ENCODE peak calls at places on chromosomes 16 and 17, in ten cellular contexts. One of them, this sample, is unnamed.

GRCh38 chr16:56981729-56982271 is 7.6 kb upstream of the NLRC5 start:
- DNase-seq in AG10803: no peak
- DNase-seq in colonic mucosa: no peak
- DNase-seq in left lung: no peak
- DNase-seq in fibroblast of lung: no peak
- DNase-seq in PC-9: no peak
- DNase-seq in fibroblast of pulmonary artery: no peak
- DNase-seq in IMR-90: no peak
- DNase-seq in BE2C: no peak
- DNase-seq in lower leg skin: no peak
- DNase-seq in this sample: no peak

GRCh38 chr17:16439303-16439791 is 24.0 kb downstream of the TRPV2 start:
- DNase-seq in AG10803: peak
- DNase-seq in colonic mucosa: peak
- DNase-seq in left lung: no peak
- DNase-seq in fibroblast of lung: peak
- DNase-seq in PC-9: no peak
- DNase-seq in fibroblast of pulmonary artery: peak
- DNase-seq in IMR-90: no peak
- DNase-seq in BE2C: no peak
- DNase-seq in lower leg skin: no peak
- DNase-seq in this sample: no peak

GRCh38 chr16:58198022-58198683 is at the start of gene CSNK2A2:
- DNase-seq in AG10803: peak
- DNase-seq in colonic mucosa: peak
- DNase-seq in left lung: peak
- DNase-seq in fibroblast of lung: peak
- DNase-seq in PC-9: peak
- DNase-seq in fibroblast of pulmonary artery: peak
- DNase-seq in IMR-90: peak
- DNase-seq in BE2C: peak
- DNase-seq in lower leg skin: peak
- DNase-seq in this sample: no peak

GRCh38 chr16:71345031-71345430 is 13.5 kb upstream of the CALB2 start:
- DNase-seq in AG10803: no peak
- DNase-seq in colonic mucosa: no peak
- DNase-seq in left lung: no peak
- DNase-seq in fibroblast of lung: no peak
- DNase-seq in PC-9: no peak
- DNase-seq in fibroblast of pulmonary artery: no peak
- DNase-seq in IMR-90: no peak
- DNase-seq in BE2C: no peak
- DNase-seq in lower leg skin: no peak
- DNase-seq in this sample: no peak

GRCh38 chr17:49031965-49032928 is 35.1 kb downstream of the IGF2BP1 start:
- DNase-seq in AG10803: peak
- DNase-seq in colonic mucosa: peak
- DNase-seq in left lung: no peak
- DNase-seq in fibroblast of lung: peak
- DNase-seq in PC-9: peak
- DNase-seq in fibroblast of pulmonary artery: peak
- DNase-seq in IMR-90: peak
- DNase-seq in BE2C: peak
- DNase-seq in lower leg skin: no peak
- DNase-seq in this sample: peak

GRCh38 chr17:13030459-13031305 is 12.9 kb upstream of the ELAC2 start:
- DNase-seq in AG10803: peak
- DNase-seq in colonic mucosa: peak
- DNase-seq in left lung: no peak
- DNase-seq in fibroblast of lung: peak
- DNase-seq in PC-9: no peak
- DNase-seq in fibroblast of pulmonary artery: peak
- DNase-seq in IMR-90: peak
- DNase-seq in BE2C: peak
- DNase-seq in lower leg skin: no peak
- DNase-seq in this sample: peak

GRCh38 chr17:77317091-77317519 is 176.3 kb downstream of the SEC14L1 start:
- DNase-seq in AG10803: no peak
- DNase-seq in colonic mucosa: no peak
- DNase-seq in left lung: peak
- DNase-seq in fibroblast of lung: peak
- DNase-seq in PC-9: no peak
- DNase-seq in fibroblast of pulmonary artery: no peak
- DNase-seq in IMR-90: no peak
- DNase-seq in BE2C: no peak
- DNase-seq in lower leg skin: no peak
- DNase-seq in this sample: no peak

GRCh38 chr16:27428035-27428785 is 26.2 kb downstream of the IL21R start:
- DNase-seq in AG10803: no peak
- DNase-seq in colonic mucosa: peak
- DNase-seq in left lung: no peak
- DNase-seq in fibroblast of lung: no peak
- DNase-seq in PC-9: no peak
- DNase-seq in fibroblast of pulmonary artery: no peak
- DNase-seq in IMR-90: no peak
- DNase-seq in BE2C: no peak
- DNase-seq in lower leg skin: peak
- DNase-seq in this sample: no peak

GRCh38 chr16:20383106-20384029 is 21.2 kb downstream of the PDILT start:
- DNase-seq in AG10803: peak
- DNase-seq in colonic mucosa: peak
- DNase-seq in left lung: no peak
- DNase-seq in fibroblast of lung: peak
- DNase-seq in PC-9: peak
- DNase-seq in fibroblast of pulmonary artery: peak
- DNase-seq in IMR-90: peak
- DNase-seq in BE2C: peak
- DNase-seq in lower leg skin: peak
- DNase-seq in this sample: peak

GRCh38 chr16:35308674-35309073 is 1849.3 kb downstream of the TP53TG3F start:
- DNase-seq in AG10803: no peak
- DNase-seq in colonic mucosa: no peak
- DNase-seq in left lung: no peak
- DNase-seq in fibroblast of lung: no peak
- DNase-seq in PC-9: no peak
- DNase-seq in fibroblast of pulmonary artery: no peak
- DNase-seq in IMR-90: no peak
- DNase-seq in BE2C: no peak
- DNase-seq in lower leg skin: peak
- DNase-seq in this sample: no peak

GRCh38 chr17:31113939-31114338 is 19.2 kb downstream of the NF1 start:
- DNase-seq in AG10803: no peak
- DNase-seq in colonic mucosa: no peak
- DNase-seq in left lung: no peak
- DNase-seq in fibroblast of lung: no peak
- DNase-seq in PC-9: no peak
- DNase-seq in fibroblast of pulmonary artery: no peak
- DNase-seq in IMR-90: no peak
- DNase-seq in BE2C: no peak
- DNase-seq in lower leg skin: no peak
- DNase-seq in this sample: no peak

GRCh38 chr16:51180719-51181494 is 29.8 kb upstream of the SALL1 start:
- DNase-seq in AG10803: no peak
- DNase-seq in colonic mucosa: no peak
- DNase-seq in left lung: no peak
- DNase-seq in fibroblast of lung: no peak
- DNase-seq in PC-9: no peak
- DNase-seq in fibroblast of pulmonary artery: no peak
- DNase-seq in IMR-90: no peak
- DNase-seq in BE2C: no peak
- DNase-seq in lower leg skin: no peak
- DNase-seq in this sample: no peak

DNA sequence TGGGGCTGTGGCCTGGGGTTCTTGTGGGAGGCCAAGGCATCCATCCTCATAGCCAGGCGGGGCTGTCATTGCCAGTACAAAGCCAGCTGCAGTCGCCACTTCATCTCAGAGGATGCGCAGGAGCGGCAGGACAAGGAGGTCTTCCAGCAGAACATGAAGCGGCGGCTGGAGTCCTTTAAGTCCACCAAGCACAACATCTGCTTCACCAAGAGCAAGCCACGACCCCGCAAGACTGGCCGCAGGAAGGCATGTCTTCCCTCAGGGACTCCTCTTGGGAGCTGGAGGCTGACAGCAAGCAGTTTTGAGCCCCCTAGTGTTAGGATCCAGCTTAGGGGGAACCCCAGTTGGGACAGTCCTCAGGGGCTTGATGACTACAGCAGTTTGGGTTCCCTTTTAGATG is 15.1 kb upstream of the PLEKHG4 start:
- DNase-seq in AG10803: no peak
- DNase-seq in colonic mucosa: no peak
- DNase-seq in left lung: no peak
- DNase-seq in fibroblast of lung: no peak
- DNase-seq in PC-9: no peak
- DNase-seq in fibroblast of pulmonary artery: no peak
- DNase-seq in IMR-90: no peak
- DNase-seq in BE2C: no peak
- DNase-seq in lower leg skin: no peak
- DNase-seq in this sample: no peak
- TF ChIP-seq CTCF in AG10803: no peak
- TF ChIP-seq CTCF in colonic mucosa: no peak
- TF ChIP-seq CTCF in left lung: no peak
- TF ChIP-seq CTCF in fibroblast of lung: no peak
- TF ChIP-seq CTCF in PC-9: no peak
- TF ChIP-seq CTCF in fibroblast of pulmonary artery: peak
- TF ChIP-seq CTCF in IMR-90: no peak
- TF ChIP-seq CTCF in BE2C: peak
- TF ChIP-seq CTCF in lower leg skin: no peak
- TF ChIP-seq CTCF in this sample: no peak

GRCh38 chr16:74734361-74735161 is 33.9 kb upstream of the MLKL start:
- DNase-seq in AG10803: no peak
- DNase-seq in colonic mucosa: no peak
- DNase-seq in left lung: no peak
- DNase-seq in fibroblast of lung: no peak
- DNase-seq in PC-9: no peak
- DNase-seq in fibroblast of pulmonary artery: no peak
- DNase-seq in IMR-90: no peak
- DNase-seq in BE2C: no peak
- DNase-seq in lower leg skin: no peak
- DNase-seq in this sample: no peak

GRCh38 chr16:74735554-74735953 is 34.9 kb upstream of the MLKL start:
- DNase-seq in AG10803: no peak
- DNase-seq in colonic mucosa: no peak
- DNase-seq in left lung: no peak
- DNase-seq in fibroblast of lung: no peak
- DNase-seq in PC-9: no peak
- DNase-seq in fibroblast of pulmonary artery: no peak
- DNase-seq in IMR-90: no peak
- DNase-seq in BE2C: no peak
- DNase-seq in lower leg skin: no peak
- DNase-seq in this sample: no peak

GRCh38 chr16:74732951-74733350 is 32.3 kb upstream of the MLKL start:
- DNase-seq in AG10803: no peak
- DNase-seq in colonic mucosa: no peak
- DNase-seq in left lung: no peak
- DNase-seq in fibroblast of lung: no peak
- DNase-seq in PC-9: no peak
- DNase-seq in fibroblast of pulmonary artery: no peak
- DNase-seq in IMR-90: no peak
- DNase-seq in BE2C: no peak
- DNase-seq in lower leg skin: no peak
- DNase-seq in this sample: no peak

GRCh38 chr16:74736531-74737157 is 36.0 kb upstream of the MLKL start:
- DNase-seq in AG10803: no peak
- DNase-seq in colonic mucosa: no peak
- DNase-seq in left lung: no peak
- DNase-seq in fibroblast of lung: no peak
- DNase-seq in PC-9: no peak
- DNase-seq in fibroblast of pulmonary artery: no peak
- DNase-seq in IMR-90: no peak
- DNase-seq in BE2C: peak
- DNase-seq in lower leg skin: no peak
- DNase-seq in this sample: no peak

GRCh38 chr16:74735162-74735452 is 34.4 kb upstream of the MLKL start:
- DNase-seq in AG10803: no peak
- DNase-seq in colonic mucosa: no peak
- DNase-seq in left lung: no peak
- DNase-seq in fibroblast of lung: no peak
- DNase-seq in PC-9: no peak
- DNase-seq in fibroblast of pulmonary artery: no peak
- DNase-seq in IMR-90: no peak
- DNase-seq in BE2C: no peak
- DNase-seq in lower leg skin: no peak
- DNase-seq in this sample: no peak
- H3K4me3 ChIP-seq in AG10803: no peak
- H3K4me3 ChIP-seq in colonic mucosa: no peak
- H3K4me3 ChIP-seq in left lung: no peak
- H3K4me3 ChIP-seq in fibroblast of lung: no peak
- H3K4me3 ChIP-seq in PC-9: no peak
- H3K4me3 ChIP-seq in fibroblast of pulmonary artery: no peak
- H3K4me3 ChIP-seq in IMR-90: no peak
- H3K4me3 ChIP-seq in BE2C: no peak
- H3K4me3 ChIP-seq in lower leg skin: no peak
- H3K4me3 ChIP-seq in this sample: no peak

DNA sequence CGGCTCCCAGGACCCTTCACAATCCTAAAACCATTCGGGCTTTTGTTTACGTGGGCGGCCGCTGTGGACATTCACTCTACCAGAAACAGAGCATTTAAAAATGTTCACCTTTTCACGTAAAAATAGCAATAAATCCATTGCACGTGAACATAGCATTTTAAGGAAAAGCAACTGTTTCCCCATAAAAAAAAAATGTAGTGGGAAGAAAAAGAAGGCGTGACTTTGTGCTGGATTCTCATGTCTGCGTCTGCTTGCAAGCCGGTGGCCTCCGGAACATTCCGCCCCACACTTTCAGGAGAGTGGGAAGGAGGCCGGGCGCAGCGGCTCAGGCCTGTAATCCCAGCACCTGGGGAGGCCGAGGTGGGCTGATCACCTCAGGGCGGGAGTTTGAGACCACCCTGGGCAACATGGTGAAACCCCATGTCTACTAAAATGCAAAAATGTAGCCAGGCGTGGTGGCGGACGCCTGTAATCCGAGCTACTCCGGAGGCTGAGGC is 13.4 kb upstream of the GNG13 start:
- DNase-seq in AG10803: no peak
- DNase-seq in colonic mucosa: no peak
- DNase-seq in left lung: no peak
- DNase-seq in fibroblast of lung: no peak
- DNase-seq in PC-9: no peak
- DNase-seq in fibroblast of pulmonary artery: no peak
- DNase-seq in IMR-90: no peak
- DNase-seq in BE2C: no peak
- DNase-seq in lower leg skin: no peak
- DNase-seq in this sample: no peak
- TF ChIP-seq CTCF in AG10803: no peak
- TF ChIP-seq CTCF in colonic mucosa: no peak
- TF ChIP-seq CTCF in left lung: no peak
- TF ChIP-seq CTCF in fibroblast of lung: no peak
- TF ChIP-seq CTCF in PC-9: no peak
- TF ChIP-seq CTCF in fibroblast of pulmonary artery: no peak
- TF ChIP-seq CTCF in IMR-90: no peak
- TF ChIP-seq CTCF in BE2C: no peak
- TF ChIP-seq CTCF in lower leg skin: no peak
- TF ChIP-seq CTCF in this sample: no peak

DNA sequence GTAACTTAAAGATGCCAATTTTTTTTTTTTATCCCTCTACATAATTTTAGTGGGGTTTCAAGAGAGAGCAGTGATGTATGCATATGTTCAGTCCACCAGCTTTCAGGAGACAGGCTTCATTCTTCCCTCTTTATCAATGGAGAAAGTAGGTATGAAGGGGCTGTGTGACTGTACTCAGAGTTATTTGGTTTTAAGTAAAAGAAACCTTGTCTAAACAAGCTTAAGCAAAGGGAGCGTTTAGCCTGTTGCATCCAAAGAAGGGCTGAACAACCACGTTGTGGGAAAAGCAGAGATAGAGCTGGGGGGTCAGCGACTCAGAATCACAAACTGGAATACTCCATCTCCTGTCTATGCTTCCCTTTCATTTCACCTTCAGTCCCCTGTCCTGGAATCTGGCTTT is 50.5 kb upstream of the HAS3 start:
- DNase-seq in AG10803: no peak
- DNase-seq in colonic mucosa: no peak
- DNase-seq in left lung: no peak
- DNase-seq in fibroblast of lung: peak
- DNase-seq in PC-9: no peak
- DNase-seq in fibroblast of pulmonary artery: no peak
- DNase-seq in IMR-90: peak
- DNase-seq in BE2C: no peak
- DNase-seq in lower leg skin: no peak
- DNase-seq in this sample: no peak
- H3K4me3 ChIP-seq in AG10803: no peak
- H3K4me3 ChIP-seq in colonic mucosa: no peak
- H3K4me3 ChIP-seq in left lung: no peak
- H3K4me3 ChIP-seq in fibroblast of lung: no peak
- H3K4me3 ChIP-seq in PC-9: no peak
- H3K4me3 ChIP-seq in fibroblast of pulmonary artery: no peak
- H3K4me3 ChIP-seq in IMR-90: no peak
- H3K4me3 ChIP-seq in BE2C: no peak
- H3K4me3 ChIP-seq in lower leg skin: no peak
- H3K4me3 ChIP-seq in this sample: no peak

This sample was measured in LNCaP clone FGC.